ENCODE peak calls at places on chromosome 1, in five cellular contexts. A is GM23338, P is SK-N-SH, D is neural progenitor cell, H is MM.1S. X is an unnamed sample.
A peak's percentile ranks its signal among the peaks of the same experiment; 100 is the strongest.

GRCh38 chr1:207797229-207797973 is 45.5 kb downstream of the CD46 start:
- DNase-seq in P (peak; percentile 68), D (peak; percentile 73), A (peak; percentile 89), H (peak; percentile 83), X (peak; percentile 96)

GRCh38 chr1:230807029-230807428 is 59.8 kb downstream of the CAPN9 start:
- DNase-seq in A (no peak), D (no peak), H (no peak), P (no peak), X (no peak)

GRCh38 chr1:183580281-183580682 is 10.0 kb downstream of the NCF2 start:
- DNase-seq in D (peak; percentile 60), A (peak; percentile 76), P (no peak), H (peak; percentile 16), X (peak; percentile 54)

GRCh38 chr1:226697151-226697575 is 41.9 kb downstream of the ITPKB start:
- DNase-seq in D (no peak), H (no peak), A (no peak), P (no peak), X (peak; percentile 97)

GRCh38 chr1:155177918-155178281 is 4.3 kb downstream of the TRIM46 start:
- DNase-seq in H (no peak), P (no peak), A (no peak), D (no peak), X (no peak)

GRCh38 chr1:183331095-183331742 is 87.0 kb downstream of the NMNAT2 start:
- DNase-seq in H (no peak), A (peak; percentile 66), P (peak; percentile 40), D (peak; percentile 62), X (no peak)

GRCh38 chr1:228065543-228066347 is 16.8 kb upstream of the ARF1 start:
- DNase-seq in H (no peak), P (no peak), D (no peak), A (no peak), X (no peak)

GRCh38 chr1:153220606-153221303 is 3.4 kb downstream of the PRR9 start:
- DNase-seq in A (no peak), H (no peak), P (no peak), D (no peak), X (no peak)

GRCh38 chr1:16017461-16018303 is at the start of gene HSPB7:
- DNase-seq in P (peak; percentile 76), D (peak; percentile 70), H (no peak), A (peak; percentile 72), X (no peak)

GRCh38 chr1:87757700-87758099 is 429.0 kb downstream of the LMO4 start:
- DNase-seq in A (no peak), P (no peak), D (no peak), H (no peak), X (no peak)

GRCh38 chr1:31038360-31038759 is 27.2 kb downstream of the PUM1 start:
- DNase-seq in A (no peak), H (no peak), D (no peak), P (no peak), X (no peak)

GRCh38 chr1:85283475-85284199 is 7.2 kb upstream of the BCL10 start:
- DNase-seq in A (peak; percentile 37), D (peak; percentile 28), H (no peak), P (peak; percentile 46), X (no peak)

GRCh38 chr1:228902781-228903572 is 167.7 kb downstream of the RHOU start:
- DNase-seq in D (no peak), A (no peak), P (peak; percentile 70), H (no peak), X (peak; percentile 99)

GRCh38 chr1:189904509-189904908 is 573.2 kb downstream of the BRINP3 start:
- DNase-seq in P (no peak), A (no peak), H (no peak), D (no peak), X (no peak)

GRCh38 chr1:172167801-172168596 is 252.5 kb upstream of the C1orf105 start:
- DNase-seq in P (peak; percentile 1), H (no peak), A (no peak), D (no peak), X (peak; percentile 33)

GRCh38 chr1:89666640-89667039 is 33.7 kb downstream of the LRRC8C start:
- DNase-seq in A (no peak), D (no peak), P (no peak), H (no peak), X (no peak)

GRCh38 chr1:243287652-243288051 is 31.8 kb downstream of the SDCCAG8 start:
- DNase-seq in P (no peak), D (no peak), A (no peak), H (no peak), X (peak; percentile 91)

GRCh38 chr1:155950829-155951228 is 9.4 kb downstream of the RXFP4 start:
- DNase-seq in D (no peak), A (no peak), P (peak; percentile 11), H (no peak), X (no peak)

GRCh38 chr1:26190373-26190987 is at the start of gene CATSPER4:
- DNase-seq in P (no peak), H (no peak), D (peak; percentile 87), A (peak; percentile 96), X (no peak)

GRCh38 chr1:211482306-211482705 is 9.7 kb downstream of the RD3 start:
- DNase-seq in P (no peak), A (no peak), D (no peak), H (no peak), X (no peak)

GRCh38 chr1:206738370-206739366 is 31.9 kb upstream of the IL19 start:
- DNase-seq in P (no peak), A (peak; percentile 60), D (peak; percentile 29), H (peak; percentile 77), X (peak; percentile 82)
- TF ChIP-seq CTCF in P (peak; percentile 46), A (peak; percentile 70), D (peak; percentile 52), H (peak; percentile 64), X (peak; percentile 95)

GRCh38 chr1:151049458-151049857 is 1.9 kb downstream of the C1orf56 start:
- DNase-seq in P (no peak), H (no peak), A (no peak), D (no peak), X (no peak)
- H3F3A ChIP-seq in P (peaks cover 36% of the 10 kb centered on the region), H (peaks cover 13% of the 10 kb centered on the region), A (peaks cover 38% of the 10 kb centered on the region), D (peaks cover 47% of the 10 kb centered on the region), X (peaks cover 6% of the 10 kb centered on the region)

GRCh38 chr1:110876748-110877341 is 3.9 kb downstream of the CD53 start:
- DNase-seq in D (no peak), A (no peak), H (no peak), P (no peak), X (no peak)

GRCh38 chr1:110873856-110874255 is 908 bp downstream of the CD53 start:
- DNase-seq in H (peak; percentile 6), A (no peak), D (no peak), P (no peak), X (no peak)

GRCh38 chr1:110877364-110877763 is 4.4 kb downstream of the CD53 start:
- DNase-seq in H (no peak), D (no peak), P (no peak), A (no peak), X (no peak)

GRCh38 chr1:110874303-110875215 is 1.6 kb downstream of the CD53 start:
- DNase-seq in P (no peak), D (no peak), H (peak; percentile 35), A (no peak), X (no peak)

GRCh38 chr1:110875216-110875731 is 2.3 kb downstream of the CD53 start:
- DNase-seq in A (no peak), P (no peak), H (peak; percentile 53), D (no peak), X (no peak)
- H3K79me2 ChIP-seq in A (no peaks in the 10 kb centered on the region), P (no peaks in the 10 kb centered on the region), H (peaks cover 76% of the 10 kb centered on the region), D (no peaks in the 10 kb centered on the region), X (no peaks in the 10 kb centered on the region)

DNA sequence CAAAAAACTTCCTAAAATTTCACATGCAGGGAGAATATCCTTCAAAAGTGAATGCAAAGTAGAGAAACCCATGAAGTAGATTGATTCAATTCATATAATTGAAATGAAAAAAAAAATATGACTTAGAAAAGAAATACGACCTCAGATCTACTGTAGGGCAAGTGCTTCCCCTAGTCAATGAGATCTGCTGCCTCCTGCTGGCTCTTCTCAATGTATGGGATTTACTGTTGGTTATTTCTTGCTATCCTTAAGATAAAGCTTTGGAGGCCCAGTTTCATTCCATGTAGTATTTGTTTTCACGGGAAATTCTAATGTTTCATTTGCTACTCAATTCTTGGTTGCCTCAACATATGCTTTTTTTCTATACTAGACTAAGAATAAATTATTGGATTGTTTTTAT is 46.2 kb downstream of the ZNF648 start:
- DNase-seq in D (no peak), H (no peak), P (peak; percentile 25), A (peak; percentile 62), X (no peak)
- TF ChIP-seq CTCF in D (peak; percentile 23), H (peak; percentile 16), P (peak; percentile 24), A (peak; percentile 67), X (peak; percentile 34)

DNA sequence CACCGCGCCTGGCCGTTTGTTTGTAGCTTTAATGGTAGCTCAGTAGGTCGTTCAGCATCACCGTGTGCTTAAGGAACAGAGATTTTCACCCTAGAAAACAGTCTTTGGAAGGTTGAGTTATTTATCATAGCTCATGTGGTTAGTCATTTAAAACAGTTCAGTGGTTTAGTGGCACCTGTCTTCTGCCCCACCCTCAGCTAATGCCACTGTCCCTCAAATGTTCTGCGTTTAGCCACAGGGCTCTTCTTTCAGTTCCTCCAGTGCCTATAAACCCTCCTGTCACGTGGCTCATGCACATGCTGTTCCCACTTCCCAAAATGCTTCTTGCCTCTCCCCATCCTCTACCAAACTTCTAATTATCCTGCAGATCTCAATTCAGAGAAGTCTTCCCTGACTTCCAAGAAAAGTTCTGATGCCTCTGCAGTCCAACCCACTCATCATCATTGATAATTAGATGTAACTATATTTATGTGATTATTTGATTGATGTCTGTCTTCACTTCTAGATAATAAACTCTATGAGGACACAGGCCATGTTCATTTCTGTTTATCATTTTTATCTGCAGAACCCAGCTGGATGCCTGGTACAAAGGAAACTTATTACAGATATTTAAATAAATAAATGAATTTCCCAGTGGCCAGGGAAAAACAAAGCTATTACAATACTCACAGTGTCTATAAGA is 14.4 kb upstream of the DIPK1A start:
- DNase-seq in A (no peak), H (peak; percentile 54), P (no peak), D (no peak), X (no peak)
- H3F3A ChIP-seq in A (no peaks in the 10 kb centered on the region), H (peaks cover 25% of the 10 kb centered on the region), P (no peaks in the 10 kb centered on the region), D (no peaks in the 10 kb centered on the region), X (no peaks in the 10 kb centered on the region)

GRCh38 chr1:224525411-224526040 is 90.6 kb upstream of the CNIH3 start:
- DNase-seq in H (no peak), P (no peak), A (no peak), D (no peak), X (peak; percentile 44)

GRCh38 chr1:224523676-224524075 is 89.1 kb upstream of the WDR26 start:
- DNase-seq in P (no peak), H (no peak), D (no peak), A (no peak), X (no peak)

GRCh38 chr1:224521904-224522734 is 87.5 kb upstream of the WDR26 start:
- DNase-seq in H (no peak), A (no peak), P (no peak), D (no peak), X (no peak)

GRCh38 chr1:224526771-224527170 is 89.3 kb upstream of the CNIH3 start:
- DNase-seq in D (no peak), P (no peak), H (no peak), A (no peak), X (no peak)

DNA sequence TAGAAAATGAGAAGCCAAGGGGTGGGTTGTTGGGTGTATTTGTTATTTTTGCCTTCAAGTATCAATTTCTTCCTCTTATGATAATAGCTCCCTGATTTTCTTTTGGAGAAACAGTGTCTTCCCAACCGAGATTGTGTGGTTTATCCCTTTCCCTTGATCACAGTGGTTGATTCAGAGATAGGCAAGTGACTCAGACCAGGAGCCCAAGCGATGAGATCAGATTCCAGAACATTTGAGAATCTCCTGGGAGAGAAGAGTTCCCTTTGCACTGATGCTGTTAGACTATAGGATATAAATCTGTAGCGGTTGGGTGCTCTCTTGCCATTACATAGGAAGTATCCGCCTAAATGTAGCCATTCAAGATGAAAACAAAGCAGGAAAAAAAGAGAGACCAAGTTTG is 90.1 kb upstream of the WDR26 start:
- DNase-seq in P (no peak), A (no peak), D (no peak), H (no peak), X (peak; percentile 61)
- H3K79me2 ChIP-seq in P (no peaks in the 10 kb centered on the region), A (no peaks in the 10 kb centered on the region), D (no peaks in the 10 kb centered on the region), H (no peaks in the 10 kb centered on the region), X (no peaks in the 10 kb centered on the region)